ENCODE peak calls at places on chromosomes 7 and 10, in six cellular contexts. H is neuronal stem cell, U is IMR-90, L is H1, A is mesenchymal stem cell, M is trophoblast cell. T is an unnamed sample.

GRCh38 chr10:102231357-102232318 is 5.5 kb downstream of the ELOVL3 start:
- DNase-seq in H (no peak), U (no peak), L (peak; percentile 94), A (peak; percentile 36), M (peak; percentile 38), T (peak; percentile 83)

GRCh38 chr10:63217120-63217605 is 84.0 kb downstream of the NRBF2 start:
- DNase-seq in H (no peak), U (peak; percentile 77), L (no peak), A (peak; percentile 77), M (peak; percentile 13), T (no peak)

GRCh38 chr7:44272981-44273380 is 52.4 kb downstream of the CAMK2B start:
- DNase-seq in H (no peak), U (no peak), L (no peak), A (no peak), M (no peak), T (no peak)

GRCh38 chr10:49385939-49386922 is 9.7 kb downstream of the DRGX start:
- DNase-seq in H (no peak), U (no peak), L (no peak), A (no peak), M (no peak), T (peak; percentile 37)

GRCh38 chr7:141701489-141702046 is 398 bp downstream of the DENND11 start:
- DNase-seq in H (peak; percentile 30), U (no peak), L (peak; percentile 75), A (peak; percentile 59), M (no peak), T (peak; percentile 52)

GRCh38 chr7:141744131-141744530 is 6.0 kb downstream of the SSBP1 start:
- DNase-seq in H (no peak), U (peak; percentile 6), L (no peak), A (no peak), M (no peak), T (no peak)

GRCh38 chr10:90947025-90947960 is 26.4 kb upstream of the ANKRD1 start:
- DNase-seq in H (no peak), U (peak; percentile 46), L (no peak), A (peak; percentile 44), M (peak; percentile 71), T (no peak)

GRCh38 chr7:149884541-149884940 is 10.8 kb downstream of the ATP6V0E2 start:
- DNase-seq in H (no peak), U (no peak), L (no peak), A (no peak), M (no peak), T (peak; percentile 11)

GRCh38 chr10:99785646-99786045 is 3.2 kb downstream of the ABCC2 start:
- DNase-seq in H (no peak), U (no peak), L (no peak), A (no peak), M (peak; percentile 60), T (peak; percentile 49)

GRCh38 chr10:17450024-17450423 is 4.4 kb downstream of the ST8SIA6 start:
- DNase-seq in H (no peak), U (no peak), L (peak; percentile 10), A (no peak), M (no peak), T (no peak)

GRCh38 chr7:45324683-45325237 is 167.2 kb downstream of the RAMP3 start:
- DNase-seq in H (no peak), U (no peak), L (no peak), A (no peak), M (no peak), T (no peak)

GRCh38 chr10:129910861-129911260 is 53.2 kb downstream of the EBF3 start:
- DNase-seq in H (no peak), U (no peak), L (no peak), A (no peak), M (no peak), T (no peak)

GRCh38 chr10:71805776-71806705 is 32.7 kb upstream of the VSIR start:
- DNase-seq in H (peak; percentile 30), U (no peak), L (peak; percentile 67), A (peak; percentile 44), M (peak; percentile 77), T (peak; percentile 94)

GRCh38 chr7:1136841-1137516 is 23.0 kb downstream of the ZFAND2A start:
- DNase-seq in H (no peak), U (no peak), L (peak; percentile 52), A (peak; percentile 20), M (no peak), T (peak; percentile 46)

GRCh38 chr7:34036069-34036920 is 131.0 kb downstream of the BMPER start:
- DNase-seq in H (no peak), U (peak; percentile 33), L (no peak), A (peak; percentile 35), M (peak; percentile 15), T (no peak)

GRCh38 chr7:89023146-89023545 is 227.6 kb upstream of the TEX47 start:
- DNase-seq in H (no peak), U (no peak), L (no peak), A (no peak), M (no peak), T (no peak)

GRCh38 chr7:139762886-139763285 is 14.9 kb downstream of the HIPK2 start:
- DNase-seq in H (no peak), U (peak; percentile 75), L (no peak), A (peak; percentile 93), M (no peak), T (no peak)

GRCh38 chr7:20835111-20835750 is 48.5 kb upstream of the SP8 start:
- DNase-seq in H (no peak), U (no peak), L (no peak), A (no peak), M (no peak), T (peak; percentile 78)

GRCh38 chr10:124798364-124798763 is 3.3 kb upstream of the ABRAXAS2 start:
- DNase-seq in H (no peak), U (no peak), L (no peak), A (no peak), M (no peak), T (no peak)

GRCh38 chr10:12510566-12510965 is 161.2 kb downstream of the CAMK1D start:
- DNase-seq in H (no peak), U (no peak), L (peak; percentile 37), A (no peak), M (no peak), T (no peak)

GRCh38 chr7:91636129-91636724 is 244.3 kb downstream of the MTERF1 start:
- DNase-seq in H (peak; percentile 35), U (no peak), L (no peak), A (peak; percentile 6), M (peak; percentile 51), T (peak; percentile 55)

GRCh38 chr10:12927896-12928295 is 73.6 kb downstream of the CCDC3 start:
- DNase-seq in H (no peak), U (no peak), L (no peak), A (no peak), M (no peak), T (no peak)

GRCh38 chr7:117993377-117994003 is 120.2 kb upstream of the CTTNBP2 start:
- DNase-seq in H (peak; percentile 45), U (peak; percentile 39), L (peak; percentile 72), A (peak; percentile 57), M (no peak), T (peak; percentile 89)

GRCh38 chr10:47326306-47326926 is 4.2 kb downstream of the GDF2 start:
- DNase-seq in H (no peak), U (no peak), L (no peak), A (no peak), M (no peak), T (no peak)

GRCh38 chr10:89805599-89806013 is 104.2 kb downstream of the KIF20B start:
- DNase-seq in H (no peak), U (no peak), L (no peak), A (no peak), M (no peak), T (no peak)

GRCh38 chr7:154287370-154287769 is 235.2 kb downstream of the DPP6 start:
- DNase-seq in H (no peak), U (no peak), L (no peak), A (no peak), M (no peak), T (no peak)

GRCh38 chr7:104052979-104053378 is 63.5 kb upstream of the RELN start:
- DNase-seq in H (no peak), U (no peak), L (no peak), A (no peak), M (no peak), T (no peak)

GRCh38 chr7:104059103-104059502 is 69.6 kb upstream of the RELN start:
- DNase-seq in H (no peak), U (no peak), L (no peak), A (no peak), M (no peak), T (no peak)

GRCh38 chr7:104054362-104054761 is 64.9 kb upstream of the RELN start:
- DNase-seq in H (no peak), U (no peak), L (no peak), A (no peak), M (no peak), T (no peak)
- H3K14ac ChIP-seq in H (no peak overlapping the region), U (no peak overlapping the region), L (no peak overlapping the region), A (no peak overlapping the region), M (no peak overlapping the region), T (no peak overlapping the region)

GRCh38 chr10:74831518-74832120 is 5.2 kb downstream of the KAT6B start:
- DNase-seq in H (no peak), U (no peak), L (no peak), A (no peak), M (no peak), T (no peak)
- H2AK5ac ChIP-seq in H (no peak overlapping the region), U (no peak overlapping the region), L (no peak overlapping the region), A (no peak overlapping the region), M (no peak overlapping the region), T (no peak overlapping the region)

DNA sequence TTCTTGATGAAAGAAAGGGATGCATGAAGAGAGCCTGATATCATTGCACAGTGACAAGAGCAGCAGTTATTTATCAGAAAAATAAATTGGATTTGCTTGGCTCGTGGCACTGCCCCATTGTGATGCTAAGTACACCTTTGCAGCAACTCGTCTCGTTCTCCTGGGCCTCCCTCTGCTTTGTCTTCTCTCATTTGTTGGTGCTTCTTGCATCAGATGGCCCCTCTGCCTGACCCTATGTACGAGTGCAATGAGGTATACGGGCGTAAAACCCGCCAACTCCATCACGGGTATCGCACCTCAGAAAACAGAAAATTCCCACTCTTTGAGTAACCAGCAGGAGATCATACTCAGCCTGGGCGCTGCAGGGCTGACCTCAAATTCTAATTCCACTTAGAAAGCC is 107.2 kb upstream of the C10orf90 start:
- DNase-seq in H (no peak), U (no peak), L (no peak), A (no peak), M (no peak), T (peak; percentile 44)
- H3K14ac ChIP-seq in H (no peak overlapping the region), U (no peak overlapping the region), L (no peak overlapping the region), A (no peak overlapping the region), M (peak overlapping the region; percentile 35), T (no peak overlapping the region)

GRCh38 chr7:105636982-105637381 is 55.7 kb upstream of the EFCAB10 start:
- DNase-seq in H (no peak), U (no peak), L (no peak), A (no peak), M (no peak), T (no peak)
- H2AK5ac ChIP-seq in H (no peak overlapping the region), U (no peak overlapping the region), L (peak overlapping the region; percentile 58), A (no peak overlapping the region), M (no peak overlapping the region), T (no peak overlapping the region)

GRCh38 chr7:136308230-136308629 is 331.1 kb upstream of the MTPN start:
- DNase-seq in H (no peak), U (no peak), L (no peak), A (no peak), M (no peak), T (no peak)

GRCh38 chr7:136309407-136309806 is 332.2 kb upstream of the MTPN start:
- DNase-seq in H (no peak), U (no peak), L (no peak), A (no peak), M (no peak), T (no peak)

GRCh38 chr7:136312592-136312991 is 335.4 kb upstream of the MTPN start:
- DNase-seq in H (no peak), U (no peak), L (no peak), A (no peak), M (no peak), T (no peak)
- H3K14ac ChIP-seq in H (no peak overlapping the region), U (no peak overlapping the region), L (no peak overlapping the region), A (no peak overlapping the region), M (no peak overlapping the region), T (no peak overlapping the region)

GRCh38 chr7:105642264-105642663 is 61.0 kb upstream of the EFCAB10 start:
- DNase-seq in H (no peak), U (no peak), L (no peak), A (no peak), M (no peak), T (no peak)
- H2AK5ac ChIP-seq in H (no peak overlapping the region), U (no peak overlapping the region), L (peak overlapping the region; percentile 47), A (no peak overlapping the region), M (no peak overlapping the region), T (no peak overlapping the region)

T was measured in H9.